ENCODE peak calls at places on chromosome 7, in eight cellular contexts. N is CD4-positive, alpha-beta T cell; I is psoas muscle; F is GM20000; C is body of pancreas; U is upper lobe of right lung; O is K562; A is tibial artery. S is an unnamed sample.

GRCh38 chr7:100975391-100975821 is 6.0 kb downstream of the MUC12 start:
- DNase-seq in O (no peak), A (no peak), I (no peak), F (no peak), N (no peak), U (no peak), C (no peak), S (no peak)

GRCh38 chr7:151168022-151168786 is 710 bp upstream of the GBX1 start:
- DNase-seq in F (peak; percentile 88), O (peak; percentile 92), C (peak; percentile 35), I (peak; percentile 40), A (no peak), N (peak; percentile 42), U (peak; percentile 70), S (no peak)

GRCh38 chr7:117017017-117017451 is 63.7 kb downstream of the ST7 start:
- DNase-seq in A (no peak), F (no peak), N (no peak), I (no peak), C (no peak), O (peak; percentile 54), U (no peak), S (no peak)

GRCh38 chr7:134212576-134213546 is 85.7 kb downstream of the LRGUK start:
- DNase-seq in O (peak; percentile 58), A (peak; percentile 22), C (no peak), U (peak; percentile 69), F (no peak), N (no peak), I (no peak), S (peak; percentile 83)

GRCh38 chr7:2779086-2779485 is 65.0 kb downstream of the GNA12 start:
- DNase-seq in C (no peak), U (no peak), A (no peak), O (no peak), I (no peak), F (no peak), N (no peak), S (no peak)

GRCh38 chr7:11613292-11613930 is 218.6 kb downstream of the THSD7A start:
- DNase-seq in U (no peak), C (no peak), N (no peak), I (no peak), F (peak; percentile 24), O (no peak), A (no peak), S (no peak)

GRCh38 chr7:43650457-43651052 is 67.6 kb downstream of the STK17A start:
- DNase-seq in C (no peak), N (no peak), U (no peak), O (no peak), I (no peak), A (no peak), F (no peak), S (no peak)

GRCh38 chr7:55509322-55509721 is 63.0 kb downstream of the VOPP1 start:
- DNase-seq in F (no peak), C (no peak), A (peak; percentile 55), O (no peak), N (no peak), U (no peak), I (no peak), S (peak; percentile 80)

GRCh38 chr7:105519353-105519752 is 2.7 kb downstream of the PUS7 start:
- DNase-seq in O (no peak), C (no peak), N (no peak), I (no peak), U (no peak), A (no peak), F (no peak), S (no peak)

GRCh38 chr7:47493971-47494370 is 87.9 kb downstream of the TNS3 start:
- DNase-seq in A (no peak), O (no peak), C (no peak), N (no peak), I (no peak), F (no peak), U (no peak), S (peak; percentile 45)

GRCh38 chr7:138889566-138889965 is 91.6 kb upstream of the ATP6V0A4 start:
- DNase-seq in F (no peak), I (no peak), C (no peak), O (no peak), N (no peak), U (no peak), A (no peak), S (no peak)

GRCh38 chr7:95777266-95777665 is 4.9 kb downstream of the DYNC1I1 start:
- DNase-seq in N (no peak), I (no peak), A (no peak), U (no peak), F (no peak), C (no peak), O (no peak), S (no peak)

GRCh38 chr7:39845011-39845410 is 105.0 kb upstream of the CDK13 start:
- DNase-seq in I (no peak), N (no peak), O (no peak), F (no peak), U (no peak), A (no peak), C (no peak), S (no peak)

GRCh38 chr7:92260248-92260781 is 14.5 kb downstream of the ANKIB1 start:
- DNase-seq in N (no peak), U (no peak), I (no peak), C (no peak), A (no peak), F (no peak), O (no peak), S (no peak)

DNA sequence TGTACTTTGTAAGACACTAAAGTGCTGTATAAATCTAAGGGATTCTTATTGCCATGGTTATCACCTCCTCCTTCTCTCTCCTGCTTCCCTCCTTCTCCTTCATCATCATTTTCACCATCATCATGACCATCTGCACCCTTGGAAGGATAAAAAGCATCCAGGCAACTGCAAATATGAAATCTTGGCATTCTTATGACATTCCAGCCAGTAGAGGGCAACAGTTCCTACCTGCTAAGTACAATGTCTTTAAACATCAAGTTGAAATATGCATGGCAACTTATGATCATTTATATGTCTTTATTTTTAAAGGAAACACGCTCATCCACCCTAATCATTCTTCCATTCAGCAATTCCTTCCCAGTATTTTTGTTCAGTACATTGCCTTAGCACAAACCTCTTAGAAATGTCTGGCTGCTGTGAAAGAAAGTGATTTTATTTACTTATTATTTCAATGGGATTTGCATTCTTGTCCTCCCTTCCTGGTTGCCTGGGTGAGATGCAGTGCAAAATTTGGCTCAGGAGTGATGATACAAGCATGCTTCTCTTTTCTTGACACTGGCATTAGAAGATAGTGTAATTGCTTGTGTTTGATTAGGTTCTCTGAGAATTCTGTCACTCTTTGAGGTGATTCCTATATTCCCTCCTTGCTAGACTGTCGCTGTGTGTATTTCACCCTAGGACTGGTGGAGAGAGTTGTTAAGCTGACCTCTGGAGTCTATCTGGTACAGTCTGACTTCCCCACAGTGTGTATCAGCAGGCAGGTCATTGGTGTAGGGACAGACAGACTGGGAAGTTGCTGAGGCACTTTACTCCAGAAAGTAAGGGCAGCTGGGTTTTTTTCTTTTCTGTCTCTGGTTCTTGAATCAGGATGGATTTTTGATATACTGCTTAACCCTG is 188.5 kb upstream of the BMPER start:
- DNase-seq in C (no peak), I (no peak), O (peak; percentile 11), F (no peak), U (no peak), A (no peak), N (no peak), S (no peak)
- TF ChIP-seq CTCF in C (peak; percentile 67), I (peak; percentile 73), O (peak; percentile 21), F (peak; percentile 8), U (peak; percentile 70), A (peak; percentile 58), N (no peak), S (no peak)

DNA sequence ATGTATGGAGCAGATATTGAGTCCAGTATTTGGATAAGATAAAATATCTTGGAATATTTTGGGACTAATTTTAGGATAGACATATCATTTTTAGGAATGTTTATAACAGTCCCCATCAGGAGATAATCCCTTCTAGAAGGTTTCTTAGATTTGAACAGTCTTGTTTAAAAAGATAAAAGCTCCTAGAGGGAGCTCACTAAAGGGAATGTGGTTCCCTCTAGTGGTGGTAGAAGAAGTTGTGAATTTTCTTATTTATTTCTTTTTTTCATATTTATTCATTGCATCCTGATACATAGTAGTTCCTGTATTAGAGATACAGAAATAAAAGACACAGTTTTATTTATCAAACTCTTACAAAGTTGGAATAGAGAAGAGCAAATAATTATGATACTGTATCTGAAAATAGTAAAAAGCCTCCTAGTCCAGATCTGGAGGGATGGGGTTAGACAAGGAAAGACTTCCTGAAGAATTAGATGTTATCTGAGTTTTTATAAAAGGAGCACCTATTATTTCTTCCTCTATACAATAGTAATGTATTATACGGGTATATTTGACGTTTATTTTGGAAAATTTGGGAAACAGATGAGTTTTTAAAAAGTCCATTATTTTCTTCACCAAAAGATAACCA is 24.5 kb upstream of the KLF14 start:
- DNase-seq in F (peak; percentile 49), I (no peak), U (no peak), N (no peak), A (no peak), C (no peak), O (peak; percentile 64), S (no peak)
- TF ChIP-seq CTCF in F (peak; percentile 9), I (peak; percentile 69), U (peak; percentile 74), N (peak; percentile 92), A (peak; percentile 65), C (peak; percentile 62), O (peak; percentile 65), S (peak; percentile 84)

DNA sequence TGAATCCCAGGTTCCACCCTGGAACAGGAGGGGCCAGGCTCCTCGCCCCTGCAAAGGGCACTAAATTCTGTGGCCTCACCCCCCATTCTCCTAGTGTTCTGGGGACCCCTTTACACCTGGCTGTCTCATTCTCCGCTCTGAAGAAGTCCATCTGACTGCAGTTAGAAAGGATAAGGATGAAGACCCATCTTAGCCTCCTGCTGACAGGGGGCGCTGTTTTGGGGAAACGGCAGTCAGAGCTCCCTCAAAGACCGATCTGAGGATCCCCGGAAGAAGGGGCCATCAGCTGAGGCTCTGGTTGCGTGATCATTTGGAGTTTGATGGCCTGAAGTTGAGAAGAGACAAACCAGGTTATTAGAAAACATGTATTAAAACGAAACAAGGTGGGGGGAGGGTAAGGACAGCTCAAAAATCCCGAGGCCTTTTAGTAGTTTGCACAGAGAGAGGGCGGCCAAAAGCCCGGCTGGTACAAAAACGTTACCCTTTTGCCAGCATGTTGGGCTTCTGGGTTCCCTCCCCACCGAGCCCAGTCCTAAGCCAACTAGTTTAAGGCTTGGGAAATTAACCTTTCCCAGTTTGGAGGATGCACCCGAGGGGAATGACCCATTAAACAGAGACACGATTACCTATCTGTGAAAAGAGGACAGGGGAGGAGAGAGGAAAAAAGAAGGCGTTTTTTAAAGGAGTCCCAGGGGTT is 102.8 kb downstream of the CHN2 start:
- DNase-seq in U (no peak), A (no peak), C (no peak), I (no peak), O (peak; percentile 30), N (no peak), F (no peak), S (no peak)
- TF ChIP-seq CTCF in U (no peak), A (no peak), C (peak; percentile 4), I (no peak), O (peak; percentile 40), N (no peak), F (peak; percentile 17), S (no peak)

DNA sequence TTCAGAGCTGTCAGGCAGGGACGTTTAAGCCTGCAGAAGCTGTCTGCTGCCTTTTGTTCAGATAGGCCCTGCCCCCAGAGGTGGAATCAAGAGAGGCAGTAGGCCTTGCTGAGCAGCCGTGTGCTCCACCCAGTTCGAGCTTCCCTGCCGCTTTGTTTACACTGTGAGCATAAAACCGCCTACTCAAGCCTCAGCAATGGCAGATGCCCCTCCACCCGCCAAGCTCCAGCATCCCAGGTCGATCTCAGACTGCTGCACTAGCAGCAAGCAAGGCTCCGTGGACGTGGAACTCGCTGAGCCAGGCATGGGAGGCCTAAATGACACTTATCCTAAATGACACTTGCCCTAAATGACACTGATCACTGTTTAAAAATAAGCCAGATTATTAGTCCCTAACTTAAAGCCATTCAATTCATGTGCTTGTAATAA is 6.8 kb upstream of the ASB15 start:
- DNase-seq in O (no peak), N (no peak), U (no peak), A (no peak), I (no peak), C (no peak), F (no peak), S (no peak)
- TF ChIP-seq CTCF in O (no peak), N (no peak), U (no peak), A (no peak), I (no peak), C (no peak), F (no peak), S (no peak)

S was measured in CD14-positive monocyte.